ENCODE peak calls at places on chromosomes 3 and 15, in ten cellular contexts. F is IMR-90; K is esophagus squamous epithelium; I is nephron progenitor cell; P is progenitor cell of endocrine pancreas; S is NCI-H226; B is psoas muscle; N is GM12891; M is fibroblast of the aortic adventitia; G is activated T-helper 1 cell treated with anti-CD3 and anti-CD28 coated beads, Interleukin-12 subunit alpha, Interleukin-12 subunit beta, Interleukin-2, Interleukin-4 antibody, amounts not matched to agents 30 ng/mL and 10 ng/mL and 1 ng/mL, durations not matched to agents 14 hours and 24 hours and 36 hours. L is an unnamed sample.

GRCh38 chr3:178672263-178672662 is 136.0 kb downstream of the KCNMB2 start:
- DNase-seq in N (no peak), S (peak), I (no peak), F (no peak), K (no peak), B (no peak), P (no peak), M (no peak), G (no peak), L (no peak)

GRCh38 chr15:66743703-66744536 is 41.9 kb downstream of the SMAD6 start:
- DNase-seq in M (peak), P (no peak), K (no peak), N (no peak), F (no peak), I (no peak), B (no peak), S (no peak), G (no peak), L (no peak)

GRCh38 chr15:64681424-64682024 is 93.9 kb downstream of the RBPMS2 start:
- DNase-seq in G (no peak), I (peak), K (no peak), N (peak), F (peak), M (peak), P (peak), S (peak), B (no peak), L (peak)

GRCh38 chr3:126315083-126315658 is 42.0 kb downstream of the KLF15 start:
- DNase-seq in K (no peak), B (no peak), S (no peak), I (no peak), M (no peak), N (no peak), G (no peak), P (no peak), F (no peak), L (no peak)

GRCh38 chr15:69881760-69882159 is 216.0 kb downstream of the TLE3 start:
- DNase-seq in B (no peak), G (no peak), I (no peak), M (no peak), K (no peak), F (no peak), P (no peak), S (no peak), N (peak), L (no peak)

GRCh38 chr3:162287600-162287999 is 791.0 kb downstream of the OTOL1 start:
- DNase-seq in F (no peak), P (no peak), S (no peak), M (no peak), I (no peak), G (no peak), K (no peak), N (no peak), B (no peak), L (no peak)

GRCh38 chr15:65377105-65377975 is 462 bp downstream of the IGDCC3 start:
- DNase-seq in G (no peak), F (no peak), B (peak), N (peak), I (peak), S (no peak), K (no peak), P (peak), M (peak), L (peak)

GRCh38 chr15:91237493-91237892 is 137.4 kb downstream of the SV2B start:
- DNase-seq in F (no peak), N (no peak), M (no peak), K (no peak), P (no peak), B (no peak), G (no peak), S (no peak), I (no peak), L (no peak)

GRCh38 chr15:81776961-81777360 is 268.9 kb downstream of the MEX3B start:
- DNase-seq in N (no peak), F (no peak), M (no peak), G (no peak), P (no peak), K (no peak), S (no peak), B (no peak), I (no peak), L (no peak)

GRCh38 chr3:96209703-96210102 is 604.7 kb upstream of the EPHA6 start:
- DNase-seq in K (no peak), S (no peak), M (no peak), G (no peak), N (no peak), P (no peak), I (no peak), B (no peak), F (no peak), L (peak)

GRCh38 chr3:124700880-124701684 is 29.2 kb upstream of the UMPS start:
- DNase-seq in M (peak), I (no peak), B (no peak), P (no peak), S (no peak), G (no peak), N (no peak), F (peak), K (no peak), L (peak)

GRCh38 chr3:171333784-171334464 is 126.3 kb downstream of the TNIK start:
- DNase-seq in S (no peak), B (no peak), M (no peak), P (no peak), N (no peak), G (no peak), I (no peak), F (no peak), K (no peak), L (no peak)

GRCh38 chr3:140153736-140154135 is 218.8 kb downstream of the CLSTN2 start:
- DNase-seq in N (no peak), G (no peak), S (no peak), I (no peak), F (no peak), M (no peak), K (no peak), P (no peak), B (no peak), L (no peak)

GRCh38 chr3:39505866-39506738 is 38.6 kb downstream of the MOBP start:
- DNase-seq in N (no peak), F (peak), I (no peak), B (no peak), K (no peak), M (peak), P (no peak), S (peak), G (no peak), L (no peak)

GRCh38 chr3:171184372-171184771 is 157.9 kb upstream of the SLC2A2 start:
- DNase-seq in N (no peak), P (no peak), I (no peak), B (no peak), F (no peak), G (no peak), S (no peak), K (no peak), M (no peak), L (no peak)

GRCh38 chr15:60539017-60539416 is 60.1 kb upstream of the ICE2 start:
- DNase-seq in M (no peak), S (no peak), K (no peak), G (no peak), F (no peak), I (no peak), P (no peak), B (no peak), N (no peak), L (no peak)

GRCh38 chr15:78991476-78991875 is 46.6 kb upstream of the CTSH start:
- DNase-seq in M (no peak), I (no peak), N (no peak), B (no peak), P (no peak), G (no peak), F (peak), K (no peak), S (no peak), L (no peak)

GRCh38 chr15:68667800-68668625 is 89.2 kb downstream of the CORO2B start:
- DNase-seq in N (no peak), K (no peak), S (no peak), P (no peak), B (no peak), F (no peak), G (no peak), M (no peak), I (no peak), L (no peak)

GRCh38 chr3:124248471-124249028 is 256.6 kb upstream of the ROPN1 start:
- DNase-seq in I (no peak), S (peak), K (no peak), P (no peak), F (peak), G (no peak), B (peak), M (peak), N (no peak), L (peak)

GRCh38 chr3:171801738-171802600 is 8.3 kb downstream of the PLD1 start:
- DNase-seq in P (no peak), N (no peak), K (no peak), I (no peak), G (no peak), M (peak), F (peak), B (no peak), S (peak), L (peak)

GRCh38 chr3:14358426-14359211 is 43.8 kb upstream of the SLC6A6 start:
- DNase-seq in N (no peak), S (peak), M (peak), F (peak), K (no peak), G (no peak), P (no peak), B (peak), I (peak), L (no peak)

GRCh38 chr3:157649511-157649910 is 146.3 kb upstream of the VEPH1 start:
- DNase-seq in S (no peak), N (no peak), B (no peak), G (no peak), F (no peak), M (no peak), I (no peak), P (no peak), K (no peak), L (no peak)

GRCh38 chr3:182810574-182811268 is 17.4 kb downstream of the ATP11B start:
- DNase-seq in M (peak), K (no peak), N (no peak), F (peak), I (no peak), P (no peak), S (no peak), G (no peak), B (no peak), L (no peak)

GRCh38 chr3:153595186-153595815 is 433.3 kb downstream of the RAP2B start:
- DNase-seq in N (no peak), K (no peak), S (peak), M (peak), G (no peak), P (no peak), B (no peak), F (peak), I (no peak), L (peak)

GRCh38 chr15:81394609-81395008 is 20.6 kb upstream of the TMC3 start:
- DNase-seq in G (no peak), B (no peak), P (no peak), S (peak), N (no peak), F (no peak), K (no peak), M (peak), I (no peak), L (no peak)

GRCh38 chr3:31356941-31357340 is 175.8 kb upstream of the STT3B start:
- DNase-seq in P (no peak), F (peak), M (peak), N (no peak), B (no peak), I (no peak), K (no peak), S (peak), G (no peak), L (peak)

GRCh38 chr3:46708401-46709146 is 7.4 kb downstream of the TMIE start:
- DNase-seq in K (no peak), N (no peak), G (no peak), B (no peak), F (no peak), S (no peak), P (no peak), M (no peak), I (no peak), L (no peak)

GRCh38 chr3:196339493-196340254 is 1.5 kb upstream of the TM4SF19 start:
- DNase-seq in F (peak), M (peak), N (no peak), B (no peak), P (no peak), S (peak), I (no peak), K (no peak), G (no peak), L (peak)

GRCh38 chr15:96270581-96271172 is 59.8 kb upstream of the NR2F2 start:
- DNase-seq in B (no peak), G (no peak), F (peak), P (no peak), S (peak), M (peak), N (no peak), I (no peak), K (no peak), L (peak)

GRCh38 chr3:12813967-12814366 is 17.5 kb downstream of the CAND2 start:
- DNase-seq in B (no peak), K (no peak), G (no peak), S (no peak), N (no peak), I (no peak), M (no peak), F (no peak), P (no peak), L (no peak)

GRCh38 chr3:39361252-39361927 is 21.8 kb upstream of the SLC25A38 start:
- DNase-seq in K (no peak), M (no peak), F (no peak), P (no peak), G (peak), N (no peak), S (no peak), I (no peak), B (no peak), L (no peak)

GRCh38 chr15:44435893-44436667 is 8.7 kb downstream of the CTDSPL2 start:
- DNase-seq in P (no peak), S (peak), N (no peak), G (no peak), F (peak), B (no peak), I (no peak), K (no peak), M (no peak), L (peak)

GRCh38 chr3:197076446-197076845 is 46.8 kb upstream of the MELTF start:
- DNase-seq in M (no peak), F (no peak), N (no peak), G (no peak), P (no peak), S (no peak), B (no peak), I (no peak), K (no peak), L (no peak)

GRCh38 chr15:79179108-79179561 is 88.6 kb upstream of the RASGRF1 start:
- DNase-seq in I (no peak), S (peak), G (no peak), P (no peak), K (no peak), N (no peak), M (no peak), F (peak), B (no peak), L (peak)

GRCh38 chr3:161531930-161532329 is 35.3 kb downstream of the OTOL1 start:
- DNase-seq in N (no peak), P (no peak), K (no peak), B (no peak), M (no peak), S (no peak), F (no peak), I (no peak), G (no peak), L (no peak)

L was measured in Caki2.